ENCODE peak calls at places on chromosomes 13 and 19, in seven cellular contexts. F is astrocyte of the spinal cord, R is epithelial cell of prostate, X is ovary, Y is nucleus accumbens, L is NCI-H2081 treated with DMSO at 0.1 percent for 48 hours, J is cardiac fibroblast. G is an unnamed sample.

GRCh38 chr19:35388277-35389054 is 17.6 kb downstream of the GPR42 start:
- DNase-seq in L (no peak), X (no peak), J (no peak), F (no peak), Y (no peak), R (no peak), G (no peak)

GRCh38 chr13:30314562-30314961 is 7.2 kb upstream of the KATNAL1 start:
- DNase-seq in X (no peak), J (no peak), Y (no peak), L (no peak), R (no peak), F (no peak), G (no peak)

GRCh38 chr19:873084-874019 is 13.9 kb downstream of the CFD start:
- DNase-seq in L (no peak), R (no peak), X (no peak), J (peak), F (no peak), Y (no peak), G (peak)

GRCh38 chr19:14113762-14114414 is 3.7 kb downstream of the PRKACA start:
- DNase-seq in Y (no peak), F (no peak), R (no peak), J (no peak), X (peak), L (no peak), G (no peak)

GRCh38 chr13:63305641-63306133 is 1890.0 kb upstream of the PCDH20 start:
- DNase-seq in L (no peak), X (no peak), R (no peak), Y (no peak), F (no peak), J (no peak), G (no peak)

GRCh38 chr13:85536706-85537105 is 262.5 kb downstream of the SLITRK6 start:
- DNase-seq in L (no peak), F (no peak), J (no peak), Y (no peak), R (no peak), X (no peak), G (peak)

GRCh38 chr13:41515491-41516139 is 58.3 kb downstream of the RGCC start:
- DNase-seq in J (no peak), X (no peak), F (no peak), Y (no peak), R (no peak), L (no peak), G (no peak)

GRCh38 chr19:43148233-43148632 is 38.1 kb downstream of the PSG5 start:
- DNase-seq in X (no peak), F (peak), R (peak), J (peak), Y (no peak), L (no peak), G (peak)

GRCh38 chr19:46714523-46715106 is 2.3 kb downstream of the PRKD2 start:
- DNase-seq in J (no peak), X (no peak), F (no peak), R (no peak), L (no peak), Y (no peak), G (no peak)

GRCh38 chr13:19329365-19329764 is 147.7 kb upstream of the TUBA3C start:
- DNase-seq in F (no peak), R (no peak), Y (no peak), L (no peak), X (no peak), J (no peak), G (no peak)